ENCODE peak calls at places on chromosomes 2 and 18, in eight cellular contexts. W, K, R, M, O, Z, Q and U are unnamed samples.

GRCh38 chr18:34787931-34788532 is 77.9 kb downstream of the DTNA start:
- DNase-seq in W (peak), K (peak), R (no peak), M (no peak), O (no peak), Z (peak), Q (peak), U (no peak)

GRCh38 chr2:54555318-54555837 is 99.3 kb downstream of the SPTBN1 start:
- DNase-seq in W (peak), K (no peak), R (no peak), M (no peak), O (no peak), Z (no peak), Q (peak), U (peak)

GRCh38 chr2:159146930-159147666 is 139.4 kb downstream of the WDSUB1 start:
- DNase-seq in W (no peak), K (no peak), R (peak), M (peak), O (no peak), Z (peak), Q (no peak), U (peak)

GRCh38 chr2:169584005-169584877 is at the start of gene PPIG:
- DNase-seq in W (peak), K (peak), R (peak), M (peak), O (peak), Z (peak), Q (peak), U (peak)

GRCh38 chr2:228866781-228867180 is 404.3 kb downstream of the PID1 start:
- DNase-seq in W (no peak), K (no peak), R (no peak), M (no peak), O (no peak), Z (no peak), Q (no peak), U (no peak)

GRCh38 chr2:232533944-232534710 is 5.4 kb upstream of the CHRNG start:
- DNase-seq in W (no peak), K (no peak), R (peak), M (no peak), O (no peak), Z (no peak), Q (no peak), U (no peak)

GRCh38 chr2:200625958-200626363 is 40.1 kb downstream of the AOX1 start:
- DNase-seq in W (no peak), K (no peak), R (no peak), M (no peak), O (no peak), Z (no peak), Q (no peak), U (no peak)

GRCh38 chr2:186554450-186554849 is 35.4 kb upstream of the ITGAV start:
- DNase-seq in W (no peak), K (no peak), R (no peak), M (no peak), O (no peak), Z (no peak), Q (no peak), U (no peak)

GRCh38 chr2:38064805-38065501 is 11.0 kb downstream of the CYP1B1 start:
- DNase-seq in W (no peak), K (no peak), R (no peak), M (no peak), O (no peak), Z (no peak), Q (no peak), U (no peak)

GRCh38 chr2:222922019-222922800 is 61.4 kb downstream of the ACSL3 start:
- DNase-seq in W (no peak), K (no peak), R (no peak), M (no peak), O (no peak), Z (no peak), Q (no peak), U (no peak)

GRCh38 chr2:189221811-189222210 is 42.2 kb upstream of the COL5A2 start:
- DNase-seq in W (peak), K (no peak), R (no peak), M (no peak), O (no peak), Z (peak), Q (no peak), U (no peak)

GRCh38 chr18:51054764-51055163 is 24.8 kb downstream of the SMAD4 start:
- DNase-seq in W (no peak), K (no peak), R (no peak), M (no peak), O (no peak), Z (no peak), Q (no peak), U (no peak)

GRCh38 chr2:149741646-149742045 is 154.1 kb upstream of the MMADHC start:
- DNase-seq in W (peak), K (no peak), R (no peak), M (no peak), O (no peak), Z (peak), Q (no peak), U (no peak)

GRCh38 chr2:129240061-129240460 is 739.4 kb upstream of the RAB6C start:
- DNase-seq in W (no peak), K (no peak), R (no peak), M (no peak), O (no peak), Z (no peak), Q (no peak), U (no peak)

GRCh38 chr18:26322892-26323653 is 96.8 kb downstream of the TAF4B start:
- DNase-seq in W (peak), K (no peak), R (no peak), M (no peak), O (no peak), Z (no peak), Q (peak), U (no peak)

GRCh38 chr2:109271920-109272319 is 142.9 kb downstream of the SH3RF3 start:
- DNase-seq in W (no peak), K (no peak), R (no peak), M (no peak), O (no peak), Z (no peak), Q (no peak), U (no peak)

GRCh38 chr2:196410008-196410407 is 229.5 kb upstream of the CCDC150 start:
- DNase-seq in W (no peak), K (no peak), R (no peak), M (no peak), O (no peak), Z (no peak), Q (no peak), U (no peak)

GRCh38 chr2:85647823-85648526 is 20.0 kb downstream of the SFTPB start:
- DNase-seq in W (no peak), K (no peak), R (no peak), M (no peak), O (no peak), Z (no peak), Q (no peak), U (no peak)
- H3K27ac ChIP-seq in W (no peak), K (no peak), R (peak), M (no peak), O (no peak), Z (no peak), Q (no peak), U (no peak)

GRCh38 chr2:96819101-96819875 is 3.2 kb downstream of the CNNM3 start:
- DNase-seq in W (no peak), K (no peak), R (no peak), M (no peak), O (no peak), Z (no peak), Q (peak), U (peak)

GRCh38 chr2:96816127-96816835 is at the start of gene CNNM3:
- DNase-seq in W (peak), K (peak), R (peak), M (peak), O (peak), Z (peak), Q (peak), U (peak)

GRCh38 chr2:96817882-96818281 is 1.8 kb downstream of the CNNM3 start:
- DNase-seq in W (no peak), K (no peak), R (no peak), M (no peak), O (no peak), Z (no peak), Q (no peak), U (no peak)

GRCh38 chr2:96815326-96816126 is 542 bp upstream of the CNNM3 start:
- DNase-seq in W (peak), K (no peak), R (no peak), M (no peak), O (no peak), Z (peak), Q (peak), U (peak)

GRCh38 chr2:96816836-96817702 is 1.0 kb downstream of the CNNM3 start:
- DNase-seq in W (peak), K (no peak), R (no peak), M (no peak), O (no peak), Z (peak), Q (peak), U (peak)
- H3K27ac ChIP-seq in W (no peak), K (no peak), R (peak), M (peak), O (no peak), Z (peak), Q (peak), U (peak)

DNA sequence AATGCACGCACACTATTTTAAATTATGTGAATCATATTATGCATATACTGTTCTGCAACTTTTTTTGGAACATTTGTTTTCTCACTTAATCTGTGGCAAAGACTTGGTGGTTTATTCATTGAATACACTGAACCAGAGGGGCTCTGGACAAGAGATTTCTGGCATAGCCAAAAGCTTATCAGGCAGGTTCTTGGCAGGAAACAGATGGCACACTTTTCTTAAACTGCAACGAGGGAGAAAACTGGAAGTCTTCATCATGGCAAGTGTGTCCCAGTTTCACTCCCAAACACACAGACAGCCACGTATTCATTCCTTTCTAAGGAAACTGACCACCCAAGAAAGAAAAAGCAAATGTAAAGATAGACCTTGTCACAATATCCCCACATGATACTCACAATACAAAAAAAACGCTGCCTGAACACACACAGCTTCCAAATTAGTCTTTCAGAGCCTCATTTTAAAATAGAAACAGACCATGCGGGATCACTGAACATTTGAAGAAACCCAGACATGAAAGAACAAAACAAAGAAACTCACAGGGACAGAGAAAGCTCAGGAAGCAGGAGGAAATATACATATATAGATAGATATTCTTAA is 40.6 kb upstream of the RTTN start:
- DNase-seq in W (no peak), K (no peak), R (no peak), M (no peak), O (no peak), Z (no peak), Q (no peak), U (no peak)
- H3K27ac ChIP-seq in W (no peak), K (no peak), R (peak), M (peak), O (no peak), Z (no peak), Q (no peak), U (no peak)

GRCh38 chr18:62814114-62814759 is 98.9 kb downstream of the PHLPP1 start:
- DNase-seq in W (no peak), K (no peak), R (no peak), M (no peak), O (no peak), Z (no peak), Q (no peak), U (no peak)
- H3K27ac ChIP-seq in W (no peak), K (no peak), R (no peak), M (no peak), O (no peak), Z (no peak), Q (no peak), U (no peak)

GRCh38 chr2:140276661-140277060 is 1496.5 kb upstream of the NXPH2 start:
- DNase-seq in W (no peak), K (no peak), R (no peak), M (no peak), O (no peak), Z (no peak), Q (no peak), U (no peak)
- H3K27ac ChIP-seq in W (no peak), K (no peak), R (no peak), M (no peak), O (no peak), Z (no peak), Q (no peak), U (no peak)

GRCh38 chr18:11891737-11892136 is 16.4 kb downstream of the MPPE1 start:
- DNase-seq in W (no peak), K (no peak), R (no peak), M (no peak), O (no peak), Z (no peak), Q (no peak), U (no peak)

GRCh38 chr18:11887305-11888262 is 20.5 kb downstream of the MPPE1 start:
- DNase-seq in W (no peak), K (no peak), R (no peak), M (no peak), O (no peak), Z (no peak), Q (peak), U (no peak)

GRCh38 chr18:11886629-11887028 is 21.5 kb downstream of the MPPE1 start:
- DNase-seq in W (no peak), K (no peak), R (no peak), M (no peak), O (no peak), Z (no peak), Q (no peak), U (no peak)

GRCh38 chr18:11889284-11889683 is 18.8 kb downstream of the MPPE1 start:
- DNase-seq in W (no peak), K (no peak), R (no peak), M (no peak), O (no peak), Z (no peak), Q (no peak), U (no peak)

DNA sequence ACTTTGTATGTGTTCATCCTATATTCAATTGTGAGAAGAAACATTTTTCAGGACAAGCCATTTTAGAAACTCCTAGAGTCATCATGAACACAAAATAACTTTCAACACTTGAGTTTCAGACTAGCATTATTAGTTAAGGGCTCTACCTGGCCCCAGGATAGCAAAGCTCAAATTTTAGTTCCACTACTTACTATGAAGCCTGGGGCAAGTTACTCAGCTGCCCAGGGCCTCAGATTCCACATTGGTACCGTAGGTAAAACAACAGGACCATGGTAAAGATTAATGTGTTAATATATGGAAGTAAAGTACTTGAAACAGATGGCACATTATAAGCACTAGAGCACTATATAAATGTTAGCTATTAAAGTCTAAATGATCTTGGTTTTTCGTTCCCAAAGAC is 19.4 kb downstream of the MPPE1 start:
- DNase-seq in W (no peak), K (no peak), R (no peak), M (no peak), O (no peak), Z (no peak), Q (no peak), U (no peak)
- H3K27ac ChIP-seq in W (no peak), K (no peak), R (no peak), M (no peak), O (no peak), Z (no peak), Q (no peak), U (no peak)

GRCh38 chr2:85308201-85308600 is 19.6 kb downstream of the TGOLN2 start:
- DNase-seq in W (no peak), K (no peak), R (no peak), M (no peak), O (no peak), Z (no peak), Q (no peak), U (no peak)
- H3K27ac ChIP-seq in W (no peak), K (no peak), R (no peak), M (no peak), O (no peak), Z (no peak), Q (no peak), U (no peak)

GRCh38 chr2:20574423-20574911 is 76.4 kb downstream of the HS1BP3 start:
- DNase-seq in W (no peak), K (no peak), R (no peak), M (no peak), O (no peak), Z (no peak), Q (no peak), U (no peak)
- H3K27ac ChIP-seq in W (no peak), K (no peak), R (peak), M (peak), O (no peak), Z (no peak), Q (no peak), U (peak)

GRCh38 chr2:26541401-26542193 is 63.7 kb upstream of the OTOF start:
- DNase-seq in W (no peak), K (no peak), R (no peak), M (no peak), O (no peak), Z (no peak), Q (no peak), U (peak)

GRCh38 chr2:26540977-26541376 is 63.1 kb upstream of the OTOF start:
- DNase-seq in W (no peak), K (no peak), R (no peak), M (no peak), O (no peak), Z (no peak), Q (no peak), U (no peak)

GRCh38 chr2:26537826-26538475 is 60.0 kb upstream of the OTOF start:
- DNase-seq in W (no peak), K (no peak), R (no peak), M (no peak), O (no peak), Z (no peak), Q (no peak), U (no peak)

GRCh38 chr2:26542194-26542455 is 64.2 kb upstream of the OTOF start:
- DNase-seq in W (no peak), K (no peak), R (no peak), M (no peak), O (no peak), Z (no peak), Q (no peak), U (no peak)

GRCh38 chr2:26540306-26540705 is 62.4 kb upstream of the OTOF start:
- DNase-seq in W (no peak), K (no peak), R (no peak), M (no peak), O (no peak), Z (no peak), Q (no peak), U (no peak)
- H3K27ac ChIP-seq in W (no peak), K (no peak), R (no peak), M (no peak), O (no peak), Z (no peak), Q (no peak), U (no peak)

GRCh38 chr2:105327690-105328089 is 1.8 kb downstream of the TGFBRAP1 start:
- DNase-seq in W (no peak), K (no peak), R (no peak), M (no peak), O (no peak), Z (no peak), Q (no peak), U (no peak)

GRCh38 chr2:105328281-105329196 is 996 bp downstream of the TGFBRAP1 start:
- DNase-seq in W (peak), K (no peak), R (no peak), M (peak), O (peak), Z (peak), Q (peak), U (no peak)

GRCh38 chr2:105324732-105325131 is 4.8 kb downstream of the TGFBRAP1 start:
- DNase-seq in W (peak), K (no peak), R (no peak), M (no peak), O (no peak), Z (peak), Q (no peak), U (no peak)

GRCh38 chr2:105323117-105323516 is 6.4 kb downstream of the TGFBRAP1 start:
- DNase-seq in W (no peak), K (no peak), R (no peak), M (no peak), O (no peak), Z (no peak), Q (no peak), U (no peak)

DNA sequence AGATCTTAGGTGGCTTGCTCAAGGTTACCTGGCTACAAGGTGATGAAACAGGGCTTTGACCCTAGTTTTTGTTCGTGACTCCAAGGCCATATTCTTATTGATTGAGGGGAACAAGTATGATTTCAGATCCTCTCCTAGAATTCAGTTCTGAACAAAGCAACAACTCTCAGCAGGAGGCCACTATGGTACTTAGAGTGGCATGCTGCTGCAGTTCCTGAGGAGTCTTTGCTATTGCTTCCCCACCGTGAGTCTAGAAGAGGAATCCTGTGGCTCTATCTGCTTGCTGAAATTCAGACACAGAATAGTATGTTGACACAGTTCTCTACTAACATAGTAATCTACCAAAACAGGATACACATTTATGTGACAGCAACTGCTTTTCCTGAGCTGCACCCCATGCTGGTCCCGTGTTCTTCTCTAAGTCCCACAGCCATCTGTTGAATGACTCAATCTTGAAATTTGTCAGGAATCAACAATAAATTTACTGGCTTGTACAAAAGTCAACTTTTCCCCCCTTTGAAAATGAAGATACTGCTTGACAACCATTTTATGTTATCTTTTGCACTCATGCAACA is 4.1 kb downstream of the TGFBRAP1 start:
- DNase-seq in W (no peak), K (no peak), R (no peak), M (no peak), O (no peak), Z (no peak), Q (no peak), U (no peak)
- H3K27ac ChIP-seq in W (peak), K (no peak), R (no peak), M (no peak), O (no peak), Z (peak), Q (no peak), U (peak)